ENCODE peak calls at places on chromosome 1, in eight cellular contexts. One of them, this sample, is unnamed.

GRCh38 chr1:230552880-230553279 is 89.4 kb upstream of the COG2 start:
- DNase-seq in PC-9: no peak
- DNase-seq in EL: no peak
- DNase-seq in RPMI7951: no peak
- DNase-seq in NCI-H1105: no peak
- DNase-seq in amygdala: no peak
- DNase-seq in Calu3: no peak
- DNase-seq in NCI-H1417 treated with DMSO at 0.1 percent for 48 hours: no peak
- DNase-seq in this sample: no peak

GRCh38 chr1:23344987-23345472 is 946 bp upstream of the HNRNPR start:
- DNase-seq in PC-9: no peak
- DNase-seq in EL: peak
- DNase-seq in RPMI7951: peak
- DNase-seq in NCI-H1105: no peak
- DNase-seq in amygdala: no peak
- DNase-seq in Calu3: no peak
- DNase-seq in NCI-H1417 treated with DMSO at 0.1 percent for 48 hours: no peak
- DNase-seq in this sample: no peak

GRCh38 chr1:38129473-38129872 is 82.9 kb upstream of the POU3F1 start:
- DNase-seq in PC-9: no peak
- DNase-seq in EL: no peak
- DNase-seq in RPMI7951: no peak
- DNase-seq in NCI-H1105: no peak
- DNase-seq in amygdala: no peak
- DNase-seq in Calu3: no peak
- DNase-seq in NCI-H1417 treated with DMSO at 0.1 percent for 48 hours: no peak
- DNase-seq in this sample: no peak

GRCh38 chr1:89953072-89953626 is 41.8 kb upstream of the ZNF326 start:
- DNase-seq in PC-9: peak
- DNase-seq in EL: peak
- DNase-seq in RPMI7951: peak
- DNase-seq in NCI-H1105: no peak
- DNase-seq in amygdala: no peak
- DNase-seq in Calu3: peak
- DNase-seq in NCI-H1417 treated with DMSO at 0.1 percent for 48 hours: no peak
- DNase-seq in this sample: no peak

GRCh38 chr1:25545767-25546166 is 2.4 kb downstream of the LDLRAP1 start:
- DNase-seq in PC-9: no peak
- DNase-seq in EL: no peak
- DNase-seq in RPMI7951: no peak
- DNase-seq in NCI-H1105: no peak
- DNase-seq in amygdala: no peak
- DNase-seq in Calu3: no peak
- DNase-seq in NCI-H1417 treated with DMSO at 0.1 percent for 48 hours: no peak
- DNase-seq in this sample: no peak

GRCh38 chr1:65079941-65080340 is 68.1 kb upstream of the AK4 start:
- DNase-seq in PC-9: no peak
- DNase-seq in EL: peak
- DNase-seq in RPMI7951: peak
- DNase-seq in NCI-H1105: no peak
- DNase-seq in amygdala: no peak
- DNase-seq in Calu3: no peak
- DNase-seq in NCI-H1417 treated with DMSO at 0.1 percent for 48 hours: no peak
- DNase-seq in this sample: no peak

GRCh38 chr1:167795810-167796740 is 74.3 kb downstream of the MPZL1 start:
- DNase-seq in PC-9: peak
- DNase-seq in EL: peak
- DNase-seq in RPMI7951: no peak
- DNase-seq in NCI-H1105: no peak
- DNase-seq in amygdala: no peak
- DNase-seq in Calu3: no peak
- DNase-seq in NCI-H1417 treated with DMSO at 0.1 percent for 48 hours: no peak
- DNase-seq in this sample: no peak

GRCh38 chr1:205458777-205459566 is 3.1 kb upstream of the BLACAT1 start:
- DNase-seq in PC-9: no peak
- DNase-seq in EL: peak
- DNase-seq in RPMI7951: peak
- DNase-seq in NCI-H1105: no peak
- DNase-seq in amygdala: no peak
- DNase-seq in Calu3: peak
- DNase-seq in NCI-H1417 treated with DMSO at 0.1 percent for 48 hours: no peak
- DNase-seq in this sample: no peak